ENCODE peak calls at places on chromosomes 16 and 17, in five cellular contexts. One of them, this sample, is unnamed.
A peak's percentile ranks its signal among the peaks of the same experiment; 100 is the strongest.

GRCh38 chr17:49575524-49576120 is at the start of gene NXPH3:
- DNase-seq in mesenchymal stem cell: peak; percentile 39
- DNase-seq in IMR-90: peak; percentile 19
- DNase-seq in neuronal stem cell: peak; percentile 70
- DNase-seq in H1: peak; percentile 97
- DNase-seq in this sample: peak; percentile 94

GRCh38 chr17:39027037-39027436 is 59.8 kb upstream of the FBXO47 start:
- DNase-seq in mesenchymal stem cell: no peak
- DNase-seq in IMR-90: no peak
- DNase-seq in neuronal stem cell: no peak
- DNase-seq in H1: peak; percentile 71
- DNase-seq in this sample: peak; percentile 77

GRCh38 chr17:77182205-77182604 is 41.4 kb downstream of the SEC14L1 start:
- DNase-seq in mesenchymal stem cell: no peak
- DNase-seq in IMR-90: no peak
- DNase-seq in neuronal stem cell: no peak
- DNase-seq in H1: no peak
- DNase-seq in this sample: no peak

GRCh38 chr17:74738051-74738996 is 1.3 kb downstream of the RAB37 start:
- DNase-seq in mesenchymal stem cell: no peak
- DNase-seq in IMR-90: no peak
- DNase-seq in neuronal stem cell: no peak
- DNase-seq in H1: no peak
- DNase-seq in this sample: no peak

GRCh38 chr17:78951967-78952551 is 26.9 kb upstream of the TIMP2 start:
- DNase-seq in mesenchymal stem cell: peak; percentile 49
- DNase-seq in IMR-90: peak; percentile 44
- DNase-seq in neuronal stem cell: no peak
- DNase-seq in H1: no peak
- DNase-seq in this sample: no peak

GRCh38 chr17:45092932-45093430 is 31.9 kb downstream of the NMT1 start:
- DNase-seq in mesenchymal stem cell: peak; percentile 99
- DNase-seq in IMR-90: peak; percentile 99
- DNase-seq in neuronal stem cell: no peak
- DNase-seq in H1: no peak
- DNase-seq in this sample: no peak

GRCh38 chr16:81697886-81698635 is 81.0 kb upstream of the PLCG2 start:
- DNase-seq in mesenchymal stem cell: no peak
- DNase-seq in IMR-90: no peak
- DNase-seq in neuronal stem cell: no peak
- DNase-seq in H1: no peak
- DNase-seq in this sample: no peak

GRCh38 chr17:28724500-28725165 is 1.4 kb downstream of the TLCD1 start:
- DNase-seq in mesenchymal stem cell: no peak
- DNase-seq in IMR-90: no peak
- DNase-seq in neuronal stem cell: no peak
- DNase-seq in H1: no peak
- DNase-seq in this sample: no peak

GRCh38 chr17:9817086-9817485 is 4.8 kb downstream of the GSG1L2 start:
- DNase-seq in mesenchymal stem cell: peak; percentile 76
- DNase-seq in IMR-90: peak; percentile 23
- DNase-seq in neuronal stem cell: peak; percentile 8
- DNase-seq in H1: peak; percentile 61
- DNase-seq in this sample: peak; percentile 80

GRCh38 chr16:57619606-57620315 is 8.7 kb upstream of the ADGRG1 start:
- DNase-seq in mesenchymal stem cell: no peak
- DNase-seq in IMR-90: no peak
- DNase-seq in neuronal stem cell: no peak
- DNase-seq in H1: peak; percentile 47
- DNase-seq in this sample: no peak

GRCh38 chr17:66947311-66947710 is 17.2 kb upstream of the CACNG4 start:
- DNase-seq in mesenchymal stem cell: no peak
- DNase-seq in IMR-90: no peak
- DNase-seq in neuronal stem cell: no peak
- DNase-seq in H1: no peak
- DNase-seq in this sample: no peak

GRCh38 chr16:67156146-67156844 is 3.4 kb downstream of the TRADD start:
- DNase-seq in mesenchymal stem cell: no peak
- DNase-seq in IMR-90: no peak
- DNase-seq in neuronal stem cell: no peak
- DNase-seq in H1: no peak
- DNase-seq in this sample: peak; percentile 25

GRCh38 chr17:35242158-35242804 is 591 bp upstream of the SLFN5 start:
- DNase-seq in mesenchymal stem cell: no peak
- DNase-seq in IMR-90: peak; percentile 32
- DNase-seq in neuronal stem cell: peak; percentile 51
- DNase-seq in H1: peak; percentile 78
- DNase-seq in this sample: peak; percentile 95

GRCh38 chr17:681738-682137 is 32.9 kb downstream of the VPS53 start:
- DNase-seq in mesenchymal stem cell: peak; percentile 30
- DNase-seq in IMR-90: peak; percentile 87
- DNase-seq in neuronal stem cell: peak; percentile 27
- DNase-seq in H1: no peak
- DNase-seq in this sample: no peak

GRCh38 chr16:75073551-75074414 is 42.8 kb downstream of the LDHD start:
- DNase-seq in mesenchymal stem cell: no peak
- DNase-seq in IMR-90: no peak
- DNase-seq in neuronal stem cell: no peak
- DNase-seq in H1: no peak
- DNase-seq in this sample: no peak

GRCh38 chr17:55462234-55462633 is 40.6 kb upstream of the MMD start:
- DNase-seq in mesenchymal stem cell: no peak
- DNase-seq in IMR-90: no peak
- DNase-seq in neuronal stem cell: no peak
- DNase-seq in H1: no peak
- DNase-seq in this sample: no peak

GRCh38 chr17:78346605-78347250 is 13.1 kb downstream of the SOCS3 start:
- DNase-seq in mesenchymal stem cell: no peak
- DNase-seq in IMR-90: peak; percentile 43
- DNase-seq in neuronal stem cell: no peak
- DNase-seq in H1: no peak
- DNase-seq in this sample: no peak

GRCh38 chr16:79018952-79019506 is 581.5 kb downstream of the MAF start:
- DNase-seq in mesenchymal stem cell: no peak
- DNase-seq in IMR-90: no peak
- DNase-seq in neuronal stem cell: no peak
- DNase-seq in H1: no peak
- DNase-seq in this sample: no peak

GRCh38 chr16:89721644-89722391 is 481 bp downstream of the ZNF276 start:
- DNase-seq in mesenchymal stem cell: peak; percentile 64
- DNase-seq in IMR-90: peak; percentile 34
- DNase-seq in neuronal stem cell: no peak
- DNase-seq in H1: no peak
- DNase-seq in this sample: no peak

GRCh38 chr17:31349454-31349853 is 28.0 kb upstream of the EVI2A start:
- DNase-seq in mesenchymal stem cell: no peak
- DNase-seq in IMR-90: no peak
- DNase-seq in neuronal stem cell: no peak
- DNase-seq in H1: no peak
- DNase-seq in this sample: no peak

GRCh38 chr16:30096862-30097563 is 1.0 kb upstream of the YPEL3 start:
- DNase-seq in mesenchymal stem cell: no peak
- DNase-seq in IMR-90: no peak
- DNase-seq in neuronal stem cell: no peak
- DNase-seq in H1: peak; percentile 73
- DNase-seq in this sample: peak; percentile 92

GRCh38 chr17:40995121-40995520 is 1.2 kb upstream of the KRTAP3-3 start:
- DNase-seq in mesenchymal stem cell: no peak
- DNase-seq in IMR-90: no peak
- DNase-seq in neuronal stem cell: no peak
- DNase-seq in H1: no peak
- DNase-seq in this sample: no peak

GRCh38 chr16:89602273-89602951 is 11.0 kb upstream of the DPEP1 start:
- DNase-seq in mesenchymal stem cell: peak; percentile 91
- DNase-seq in IMR-90: peak; percentile 91
- DNase-seq in neuronal stem cell: peak; percentile 70
- DNase-seq in H1: peak; percentile 74
- DNase-seq in this sample: peak; percentile 70

GRCh38 chr17:80941171-80941570 is 50.5 kb upstream of the CHMP6 start:
- DNase-seq in mesenchymal stem cell: no peak
- DNase-seq in IMR-90: no peak
- DNase-seq in neuronal stem cell: no peak
- DNase-seq in H1: no peak
- DNase-seq in this sample: no peak

GRCh38 chr17:41424111-41424635 is at the start of gene KRT37:
- DNase-seq in mesenchymal stem cell: no peak
- DNase-seq in IMR-90: no peak
- DNase-seq in neuronal stem cell: no peak
- DNase-seq in H1: no peak
- DNase-seq in this sample: no peak

GRCh38 chr17:249236-249993 is 68.0 kb upstream of the DOC2B start:
- DNase-seq in mesenchymal stem cell: no peak
- DNase-seq in IMR-90: no peak
- DNase-seq in neuronal stem cell: no peak
- DNase-seq in H1: peak; percentile 33
- DNase-seq in this sample: no peak

GRCh38 chr17:39236383-39236927 is 10.7 kb upstream of the STAC2 start:
- DNase-seq in mesenchymal stem cell: no peak
- DNase-seq in IMR-90: no peak
- DNase-seq in neuronal stem cell: no peak
- DNase-seq in H1: no peak
- DNase-seq in this sample: no peak

GRCh38 chr17:70327279-70327678 is 157.9 kb downstream of the KCNJ2 start:
- DNase-seq in mesenchymal stem cell: no peak
- DNase-seq in IMR-90: no peak
- DNase-seq in neuronal stem cell: no peak
- DNase-seq in H1: no peak
- DNase-seq in this sample: no peak

GRCh38 chr17:70332811-70333210 is 163.5 kb downstream of the KCNJ2 start:
- DNase-seq in mesenchymal stem cell: no peak
- DNase-seq in IMR-90: no peak
- DNase-seq in neuronal stem cell: no peak
- DNase-seq in H1: no peak
- DNase-seq in this sample: no peak

GRCh38 chr17:70327723-70328122 is 158.4 kb downstream of the KCNJ2 start:
- DNase-seq in mesenchymal stem cell: no peak
- DNase-seq in IMR-90: no peak
- DNase-seq in neuronal stem cell: no peak
- DNase-seq in H1: no peak
- DNase-seq in this sample: no peak

GRCh38 chr17:70332356-70332755 is 163.0 kb downstream of the KCNJ2 start:
- DNase-seq in mesenchymal stem cell: no peak
- DNase-seq in IMR-90: no peak
- DNase-seq in neuronal stem cell: no peak
- DNase-seq in H1: no peak
- DNase-seq in this sample: no peak

GRCh38 chr17:70329751-70330150 is 160.4 kb downstream of the KCNJ2 start:
- DNase-seq in mesenchymal stem cell: no peak
- DNase-seq in IMR-90: no peak
- DNase-seq in neuronal stem cell: no peak
- DNase-seq in H1: no peak
- DNase-seq in this sample: no peak
- H3K9me3 ChIP-seq in mesenchymal stem cell: peaks cover 6% of the 10 kb centered on the region
- H3K9me3 ChIP-seq in IMR-90: no peaks in the 10 kb centered on the region
- H3K9me3 ChIP-seq in neuronal stem cell: no peaks in the 10 kb centered on the region
- H3K9me3 ChIP-seq in H1: no peaks in the 10 kb centered on the region
- H3K9me3 ChIP-seq in this sample: no peaks in the 10 kb centered on the region

DNA sequence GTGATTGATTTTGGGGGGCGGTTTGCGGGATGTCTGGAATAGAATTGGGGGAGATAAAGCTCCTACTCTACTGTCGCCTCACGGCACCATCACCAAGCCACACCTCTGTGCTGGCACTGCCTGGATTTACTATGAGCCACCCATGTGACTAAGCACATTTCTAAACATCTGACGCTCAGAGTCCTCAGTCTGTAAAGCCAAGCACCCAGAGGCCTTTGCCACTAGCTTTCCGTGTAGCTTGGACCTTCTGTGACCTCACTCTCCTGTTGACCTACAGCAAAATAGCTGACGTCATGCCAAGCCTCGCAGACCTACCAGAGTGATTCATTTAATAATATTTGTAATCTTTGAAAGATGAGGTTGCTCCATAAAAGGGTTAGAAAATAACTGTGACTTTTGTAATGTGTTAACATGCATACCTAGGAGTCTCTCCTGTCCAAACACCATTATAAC is 38.5 kb upstream of the MYOCD start:
- DNase-seq in mesenchymal stem cell: peak; percentile 92
- DNase-seq in IMR-90: peak; percentile 100
- DNase-seq in neuronal stem cell: no peak
- DNase-seq in H1: no peak
- DNase-seq in this sample: no peak
- H3K18ac ChIP-seq in mesenchymal stem cell: no peak overlapping the region
- H3K18ac ChIP-seq in IMR-90: peak overlapping the region; percentile 1
- H3K18ac ChIP-seq in neuronal stem cell: no peak overlapping the region
- H3K18ac ChIP-seq in H1: no peak overlapping the region
- H3K18ac ChIP-seq in this sample: no peak overlapping the region

GRCh38 chr16:4093495-4094137 is 22.6 kb downstream of the ADCY9 start:
- DNase-seq in mesenchymal stem cell: peak; percentile 35
- DNase-seq in IMR-90: peak; percentile 39
- DNase-seq in neuronal stem cell: no peak
- DNase-seq in H1: no peak
- DNase-seq in this sample: no peak

GRCh38 chr16:4091638-4092037 is 24.6 kb downstream of the ADCY9 start:
- DNase-seq in mesenchymal stem cell: no peak
- DNase-seq in IMR-90: no peak
- DNase-seq in neuronal stem cell: no peak
- DNase-seq in H1: no peak
- DNase-seq in this sample: no peak

GRCh38 chr16:4090476-4090875 is 25.8 kb downstream of the ADCY9 start:
- DNase-seq in mesenchymal stem cell: no peak
- DNase-seq in IMR-90: no peak
- DNase-seq in neuronal stem cell: no peak
- DNase-seq in H1: no peak
- DNase-seq in this sample: no peak

GRCh38 chr16:4094138-4094773 is 22.0 kb downstream of the ADCY9 start:
- DNase-seq in mesenchymal stem cell: no peak
- DNase-seq in IMR-90: no peak
- DNase-seq in neuronal stem cell: no peak
- DNase-seq in H1: no peak
- DNase-seq in this sample: no peak

DNA sequence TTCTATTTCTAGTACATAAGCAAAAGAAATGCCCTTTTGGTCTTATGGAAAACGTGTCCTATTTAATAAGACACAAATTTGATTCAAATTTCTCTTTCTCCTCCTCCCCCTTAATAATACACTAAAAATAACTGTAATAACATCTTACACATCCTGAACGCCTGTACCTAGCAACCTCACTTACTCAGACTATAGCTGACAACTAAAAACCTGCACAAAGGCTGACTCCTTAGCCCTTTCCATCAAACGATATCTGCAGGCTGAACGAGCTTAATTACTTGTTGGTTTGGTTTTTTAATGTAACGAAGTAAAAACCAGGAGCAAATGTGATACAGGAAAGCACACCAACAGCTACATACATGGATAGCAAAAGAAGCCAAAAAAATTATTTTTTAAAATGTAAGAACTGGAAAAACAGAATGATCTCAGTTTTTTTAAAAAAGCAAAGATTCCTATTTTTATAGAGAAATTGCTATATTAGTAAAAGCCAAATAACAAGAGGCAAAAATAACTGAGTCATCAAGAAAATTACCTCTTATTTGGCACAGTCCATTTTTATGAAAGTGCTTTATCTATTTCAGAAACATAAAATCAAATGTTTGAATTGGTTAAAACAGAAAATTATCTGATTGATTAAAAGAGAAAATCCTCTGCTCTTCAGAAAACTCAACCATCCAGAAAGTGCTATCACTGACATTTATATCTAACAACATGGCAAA is 23.5 kb downstream of the ADCY9 start:
- DNase-seq in mesenchymal stem cell: no peak
- DNase-seq in IMR-90: no peak
- DNase-seq in neuronal stem cell: no peak
- DNase-seq in H1: no peak
- DNase-seq in this sample: no peak
- H3K9me3 ChIP-seq in mesenchymal stem cell: no peaks in the 10 kb centered on the region
- H3K9me3 ChIP-seq in IMR-90: no peaks in the 10 kb centered on the region
- H3K9me3 ChIP-seq in neuronal stem cell: no peaks in the 10 kb centered on the region
- H3K9me3 ChIP-seq in H1: no peaks in the 10 kb centered on the region
- H3K9me3 ChIP-seq in this sample: no peaks in the 10 kb centered on the region

GRCh38 chr17:13919818-13920217 is 149.5 kb upstream of the COX10 start:
- DNase-seq in mesenchymal stem cell: no peak
- DNase-seq in IMR-90: no peak
- DNase-seq in neuronal stem cell: no peak
- DNase-seq in H1: no peak
- DNase-seq in this sample: no peak
- H3K18ac ChIP-seq in mesenchymal stem cell: no peak overlapping the region
- H3K18ac ChIP-seq in IMR-90: no peak overlapping the region
- H3K18ac ChIP-seq in neuronal stem cell: no peak overlapping the region
- H3K18ac ChIP-seq in H1: no peak overlapping the region
- H3K18ac ChIP-seq in this sample: no peak overlapping the region

This sample was measured in H9.